ENCODE peak calls at places on chromosomes 4 and X, in six cellular contexts. E is GM23248, Y is hepatocyte, O is testis, Q is mesenchymal stem cell, R is sigmoid colon. N is an unnamed sample. For H3K4me1, the result is how much of the 10 kb centered on the place peaks cover.

GRCh38 chrX:136204571-136204970 is 46.6 kb downstream of the MAP7D3 start:
- DNase-seq in R (peak), Q (peak), Y (no peak), O (no peak), E (peak), N (no peak)

GRCh38 chrX:63250253-63250868 is 100.8 kb downstream of the SPIN4 start:
- DNase-seq in Q (peak), Y (peak), R (peak), E (peak), O (peak), N (peak)

GRCh38 chrX:10011261-10011931 is 44.2 kb downstream of the CLDN34 start:
- DNase-seq in R (peak), Y (no peak), O (no peak), Q (peak), E (no peak), N (no peak)

GRCh38 chrX:150038977-150039599 is 100.8 kb upstream of the EOLA2 start:
- DNase-seq in Y (no peak), E (peak), Q (peak), O (no peak), R (no peak), N (no peak)

GRCh38 chr4:6308890-6309643 is 39.4 kb downstream of the WFS1 start:
- DNase-seq in R (no peak), E (peak), O (peak), Q (no peak), Y (peak), N (no peak)

GRCh38 chrX:151896734-151897474 is 15.8 kb upstream of the MAGEA4 start:
- DNase-seq in O (no peak), Q (no peak), Y (no peak), R (no peak), E (peak), N (no peak)

GRCh38 chrX:21747523-21747922 is 10.4 kb downstream of the SMPX start:
- DNase-seq in E (peak), O (no peak), Y (no peak), Q (no peak), R (no peak), N (no peak)

GRCh38 chr4:909131-909571 is 23.0 kb downstream of the GAK start:
- DNase-seq in O (no peak), Y (no peak), R (no peak), E (no peak), Q (no peak), N (no peak)

GRCh38 chr4:156322592-156322991 is 368.9 kb upstream of the CTSO start:
- DNase-seq in Y (no peak), E (peak), R (no peak), O (no peak), Q (peak), N (no peak)

GRCh38 chrX:153662266-153662665 is 11.3 kb downstream of the PNCK start:
- DNase-seq in Y (peak), R (peak), Q (peak), O (peak), E (peak), N (no peak)

GRCh38 chr4:186723207-186724047 is at the start of gene FAT1:
- DNase-seq in Y (peak), Q (peak), R (peak), E (peak), O (peak), N (peak)

GRCh38 chr4:142845293-142846070 is 619 bp downstream of the INPP4B start:
- DNase-seq in Q (peak), E (peak), R (peak), O (peak), Y (peak), N (peak)

GRCh38 chr4:48130100-48130499 is 4.0 kb downstream of the TXK start:
- DNase-seq in Y (no peak), R (no peak), Q (no peak), E (no peak), O (no peak), N (no peak)

GRCh38 chr4:151887151-151887815 is 126.5 kb upstream of the GATB start:
- DNase-seq in O (no peak), Q (no peak), E (peak), R (no peak), Y (no peak), N (no peak)

GRCh38 chrX:119698835-119699234 is 5.9 kb upstream of the SEPTIN6 start:
- DNase-seq in O (no peak), Y (peak), R (no peak), E (peak), Q (peak), N (peak)

GRCh38 chr4:36317731-36318130 is 36.3 kb downstream of the DTHD1 start:
- DNase-seq in R (no peak), O (no peak), Y (no peak), E (no peak), Q (no peak), N (no peak)

GRCh38 chr4:84530449-84530848 is 31.4 kb upstream of the NKX6-1 start:
- DNase-seq in O (no peak), Q (peak), E (peak), R (no peak), Y (peak), N (no peak)

GRCh38 chrX:46770006-46770816 is 11.3 kb upstream of the SLC9A7 start:
- DNase-seq in Q (peak), E (peak), O (no peak), R (no peak), Y (no peak), N (no peak)

GRCh38 chr4:145216532-145216931 is 36.1 kb upstream of the OTUD4 start:
- DNase-seq in R (no peak), Q (peak), Y (no peak), E (peak), O (no peak), N (peak)

GRCh38 chrX:41781500-41781899 is 57.5 kb downstream of the GPR82 start:
- DNase-seq in E (peak), R (no peak), Q (peak), Y (peak), O (no peak), N (peak)

GRCh38 chr4:91984466-91984865 is 319.3 kb upstream of the GRID2 start:
- DNase-seq in Q (no peak), E (no peak), R (no peak), O (no peak), Y (no peak), N (no peak)

GRCh38 chrX:128975716-128976115 is 547.6 kb downstream of the SMARCA1 start:
- DNase-seq in O (peak), Q (peak), R (no peak), Y (peak), E (peak), N (peak)

GRCh38 chr4:25795566-25796454 is 67.0 kb downstream of the SEL1L3 start:
- DNase-seq in O (peak), Y (peak), R (no peak), Q (peak), E (peak), N (peak)

GRCh38 chr4:22090655-22091350 is 142.2 kb upstream of the KCNIP4 start:
- DNase-seq in Y (no peak), E (peak), Q (peak), O (no peak), R (no peak), N (no peak)

GRCh38 chr4:71978192-71978845 is 53.5 kb upstream of the NPFFR2 start:
- DNase-seq in R (no peak), Q (no peak), Y (no peak), E (no peak), O (no peak), N (no peak)

GRCh38 chrX:153387987-153388721 is 13.0 kb downstream of the PNMA6E start:
- DNase-seq in Y (no peak), E (no peak), Q (no peak), O (no peak), R (no peak), N (no peak)

GRCh38 chr4:47836655-47837581 is 949 bp downstream of the CORIN start:
- DNase-seq in Q (peak), E (peak), Y (peak), O (peak), R (peak), N (no peak)

GRCh38 chrX:115598556-115598955 is 37.6 kb downstream of the PLS3 start:
- DNase-seq in Y (no peak), O (no peak), Q (no peak), E (peak), R (no peak), N (no peak)
- H3K4me1 ChIP-seq in Y (under half), O (under half), Q (under half), E (under half), R (under half), N (under half)

GRCh38 chr4:168759959-168760527 is 250.0 kb downstream of the CBR4 start:
- DNase-seq in Q (no peak), E (no peak), O (no peak), R (no peak), Y (no peak), N (no peak)
- H3K4me1 ChIP-seq in Q (under half), E (under half), O (under half), R (under half), Y (under half), N (under half)

DNA sequence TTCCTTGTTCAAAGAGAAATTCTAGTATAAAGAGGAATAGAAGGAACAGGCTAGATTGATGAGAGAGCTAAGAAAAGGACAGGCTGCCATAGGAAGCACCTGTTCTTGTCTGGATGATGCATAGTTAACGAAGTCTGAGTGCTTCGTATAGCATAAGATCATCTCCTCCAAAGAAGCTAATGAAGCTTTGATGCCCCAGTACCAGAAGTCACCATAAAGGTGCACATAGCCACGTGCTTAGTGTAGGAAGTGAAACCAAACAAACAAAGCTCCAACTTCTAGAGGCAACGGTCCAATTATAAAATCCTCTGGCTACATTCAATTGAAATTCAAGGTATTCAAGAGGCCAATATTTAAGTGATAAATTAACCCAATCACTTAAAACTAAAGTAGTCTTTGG is 31.0 kb downstream of the AFAP1 start:
- DNase-seq in R (no peak), Q (no peak), O (no peak), E (no peak), Y (no peak), N (no peak)
- H3K4me1 ChIP-seq in R (half or more), Q (under half), O (under half), E (half or more), Y (under half), N (half or more)

GRCh38 chrX:71619193-71619592 is 882 bp upstream of the CXCR3 start:
- DNase-seq in Y (no peak), O (no peak), E (no peak), R (no peak), Q (no peak), N (no peak)

GRCh38 chrX:71622347-71623104 is 4.2 kb upstream of the CXCR3 start:
- DNase-seq in Q (peak), E (peak), Y (peak), O (peak), R (peak), N (peak)

GRCh38 chrX:71623714-71624113 is 5.4 kb upstream of the CXCR3 start:
- DNase-seq in Y (no peak), E (no peak), O (no peak), Q (no peak), R (no peak), N (no peak)

GRCh38 chrX:71623105-71623450 is 4.8 kb upstream of the CXCR3 start:
- DNase-seq in Q (no peak), E (no peak), Y (no peak), O (no peak), R (no peak), N (no peak)

GRCh38 chrX:71621644-71622346 is 3.5 kb upstream of the CXCR3 start:
- DNase-seq in Q (no peak), Y (no peak), O (no peak), R (no peak), E (peak), N (no peak)
- H3K4me1 ChIP-seq in Q (under half), Y (under half), O (under half), R (under half), E (under half), N (under half)

DNA sequence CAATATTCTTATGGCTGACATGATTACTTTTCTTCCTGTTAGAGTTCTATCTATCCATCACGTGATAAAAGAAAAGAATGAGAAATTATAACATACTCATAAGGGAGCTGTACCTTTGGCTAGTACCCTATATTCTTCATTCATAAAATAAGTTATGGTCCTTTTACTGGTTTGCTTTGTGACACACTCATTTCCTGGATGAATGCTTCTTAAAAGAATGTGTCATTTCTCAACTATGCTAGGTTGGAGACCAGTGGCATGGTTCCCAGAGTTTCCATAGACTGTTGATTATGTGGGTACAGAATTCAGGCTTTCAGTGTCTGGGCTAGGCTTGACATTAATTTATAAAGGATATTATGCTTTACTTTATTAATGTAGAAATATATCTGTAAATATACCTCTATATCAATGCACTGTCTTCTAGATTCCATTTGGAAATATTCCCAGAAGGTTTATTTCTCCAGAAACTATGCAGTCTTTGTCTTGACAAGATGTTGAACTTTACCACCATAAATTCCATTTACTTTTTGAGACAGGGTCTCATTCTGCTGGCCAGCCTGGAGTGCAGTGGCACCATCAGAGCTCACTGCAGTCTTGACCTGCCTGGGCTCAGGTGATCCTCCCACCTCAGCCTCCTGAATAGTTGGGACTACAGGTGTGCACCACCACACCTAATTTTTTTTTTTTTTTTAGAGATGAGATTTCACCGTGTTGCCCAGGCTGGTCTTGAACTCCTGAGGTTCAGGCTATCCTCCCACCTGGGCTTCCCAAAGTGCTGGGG is 23.8 kb downstream of the NUDT6 start:
- DNase-seq in Q (peak), O (no peak), R (no peak), E (peak), Y (no peak), N (no peak)
- H3K4me1 ChIP-seq in Q (under half), O (under half), R (under half), E (half or more), Y (under half), N (under half)

GRCh38 chr4:10112658-10113284 is 3.8 kb downstream of the WDR1 start:
- DNase-seq in Y (no peak), O (no peak), R (no peak), E (no peak), Q (no peak), N (no peak)
- H3K4me1 ChIP-seq in Y (under half), O (under half), R (half or more), E (half or more), Q (under half), N (under half)

N was measured in SJCRH30.